ENCODE peak calls at places on chromosomes 11 and 22, in eight cellular contexts. B, X, P, U, G, V, H and F are unnamed samples.

GRCh38 chr22:23110922-23111527 is 30.8 kb downstream of the RSPH14 start:
- DNase-seq in V (peak), X (no peak), U (no peak), G (no peak), H (no peak), B (peak), P (no peak), F (no peak)

GRCh38 chr11:82906236-82906635 is 4.7 kb downstream of the DDIAS start:
- DNase-seq in B (peak), H (peak), G (no peak), U (no peak), P (no peak), V (peak), X (no peak), F (no peak)

GRCh38 chr22:22086501-22087158 is 104.0 kb upstream of the TOP3B start:
- DNase-seq in U (no peak), H (peak), V (peak), P (no peak), X (no peak), G (no peak), B (no peak), F (no peak)

GRCh38 chr11:36774603-36775002 is 176.6 kb upstream of the RAG2 start:
- DNase-seq in U (no peak), H (peak), P (no peak), G (no peak), V (peak), B (no peak), X (no peak), F (no peak)

GRCh38 chr11:114171257-114172054 is 111.9 kb downstream of the ZBTB16 start:
- DNase-seq in P (no peak), B (no peak), U (peak), X (no peak), G (no peak), H (no peak), V (no peak), F (no peak)

GRCh38 chr11:12845739-12846358 is 163.3 kb upstream of the RASSF10 start:
- DNase-seq in B (peak), G (no peak), H (peak), X (no peak), U (peak), V (peak), P (no peak), F (peak)

GRCh38 chr11:122082203-122082602 is 33.8 kb downstream of the BLID start:
- DNase-seq in U (no peak), H (peak), B (no peak), X (no peak), P (no peak), G (no peak), V (no peak), F (no peak)

GRCh38 chr11:116879789-116880402 is 42.5 kb upstream of the APOA1 start:
- DNase-seq in V (peak), H (peak), P (no peak), X (peak), G (no peak), B (peak), U (no peak), F (no peak)

GRCh38 chr11:108733479-108734116 is 68.7 kb downstream of the DDX10 start:
- DNase-seq in U (no peak), V (peak), B (no peak), G (peak), X (peak), P (no peak), H (peak), F (no peak)

GRCh38 chr11:95884364-95884763 is 39.5 kb downstream of the MTMR2 start:
- DNase-seq in U (no peak), P (no peak), X (no peak), H (peak), V (peak), G (no peak), B (no peak), F (no peak)

GRCh38 chr22:19811811-19812771 is 42.6 kb downstream of the GNB1L start:
- DNase-seq in H (no peak), X (no peak), U (peak), V (no peak), P (no peak), G (no peak), B (no peak), F (no peak)

GRCh38 chr11:12126352-12127019 is 16.1 kb downstream of the MICAL2 start:
- DNase-seq in U (no peak), V (peak), H (peak), G (no peak), P (no peak), B (no peak), X (no peak), F (no peak)

GRCh38 chr11:2428322-2428795 is 16.0 kb downstream of the TRPM5 start:
- DNase-seq in V (peak), B (peak), H (peak), U (no peak), G (peak), P (peak), X (peak), F (peak)

GRCh38 chr11:98455500-98456186 is 565.1 kb upstream of the CNTN5 start:
- DNase-seq in H (no peak), B (no peak), V (peak), X (no peak), U (no peak), P (no peak), G (no peak), F (no peak)

GRCh38 chr22:47564651-47565050 is 802.2 kb downstream of the TBC1D22A start:
- DNase-seq in X (no peak), G (no peak), B (no peak), U (no peak), P (no peak), H (no peak), V (peak), F (no peak)